ENCODE peak calls at places on chromosomes 16 and 17, in six cellular contexts. One of them, this sample, is unnamed.

GRCh38 chr16:89723279-89724250 is 2.2 kb downstream of the ZNF276 start:
- DNase-seq in transverse colon: peak; percentile 57
- DNase-seq in mucosa of descending colon: peak; percentile 64
- DNase-seq in left ventricle myocardium inferior: peak; percentile 62
- DNase-seq in CD4-positive, alpha-beta T cell: peak; percentile 74
- DNase-seq in AG10803: peak; percentile 29
- DNase-seq in this sample: no peak

GRCh38 chr16:5479925-5480324 is 382.3 kb upstream of the EEF2KMT start:
- DNase-seq in transverse colon: no peak
- DNase-seq in mucosa of descending colon: no peak
- DNase-seq in left ventricle myocardium inferior: no peak
- DNase-seq in CD4-positive, alpha-beta T cell: no peak
- DNase-seq in AG10803: no peak
- DNase-seq in this sample: no peak

GRCh38 chr17:50837286-50837979 is 2.0 kb downstream of the WFIKKN2 start:
- DNase-seq in transverse colon: no peak
- DNase-seq in mucosa of descending colon: no peak
- DNase-seq in left ventricle myocardium inferior: no peak
- DNase-seq in CD4-positive, alpha-beta T cell: no peak
- DNase-seq in AG10803: no peak
- DNase-seq in this sample: no peak

GRCh38 chr17:42146911-42147607 is 7.7 kb downstream of the RAB5C start:
- DNase-seq in transverse colon: no peak
- DNase-seq in mucosa of descending colon: no peak
- DNase-seq in left ventricle myocardium inferior: no peak
- DNase-seq in CD4-positive, alpha-beta T cell: no peak
- DNase-seq in AG10803: no peak
- DNase-seq in this sample: no peak

GRCh38 chr16:50396770-50397525 is 28.2 kb upstream of the BRD7 start:
- DNase-seq in transverse colon: no peak
- DNase-seq in mucosa of descending colon: no peak
- DNase-seq in left ventricle myocardium inferior: no peak
- DNase-seq in CD4-positive, alpha-beta T cell: no peak
- DNase-seq in AG10803: no peak
- DNase-seq in this sample: peak; percentile 96

GRCh38 chr16:67372664-67373063 is 20.6 kb downstream of the TPPP3 start:
- DNase-seq in transverse colon: no peak
- DNase-seq in mucosa of descending colon: no peak
- DNase-seq in left ventricle myocardium inferior: no peak
- DNase-seq in CD4-positive, alpha-beta T cell: no peak
- DNase-seq in AG10803: peak; percentile 36
- DNase-seq in this sample: peak; percentile 30

GRCh38 chr17:33322063-33322462 is 29.0 kb upstream of the ASIC2 start:
- DNase-seq in transverse colon: no peak
- DNase-seq in mucosa of descending colon: no peak
- DNase-seq in left ventricle myocardium inferior: no peak
- DNase-seq in CD4-positive, alpha-beta T cell: no peak
- DNase-seq in AG10803: peak; percentile 13
- DNase-seq in this sample: peak; percentile 0

GRCh38 chr17:32684087-32684828 is 192.7 kb downstream of the MYO1D start:
- DNase-seq in transverse colon: no peak
- DNase-seq in mucosa of descending colon: no peak
- DNase-seq in left ventricle myocardium inferior: no peak
- DNase-seq in CD4-positive, alpha-beta T cell: no peak
- DNase-seq in AG10803: no peak
- DNase-seq in this sample: no peak

GRCh38 chr17:28861393-28862203 is 6.8 kb downstream of the ERAL1 start:
- DNase-seq in transverse colon: peak; percentile 21
- DNase-seq in mucosa of descending colon: no peak
- DNase-seq in left ventricle myocardium inferior: no peak
- DNase-seq in CD4-positive, alpha-beta T cell: no peak
- DNase-seq in AG10803: no peak
- DNase-seq in this sample: no peak

GRCh38 chr17:72334205-72334604 is 213.4 kb downstream of the SOX9 start:
- DNase-seq in transverse colon: no peak
- DNase-seq in mucosa of descending colon: no peak
- DNase-seq in left ventricle myocardium inferior: no peak
- DNase-seq in CD4-positive, alpha-beta T cell: no peak
- DNase-seq in AG10803: peak; percentile 77
- DNase-seq in this sample: no peak

GRCh38 chr17:80395402-80396151 is 19.4 kb upstream of the ENDOV start:
- DNase-seq in transverse colon: no peak
- DNase-seq in mucosa of descending colon: no peak
- DNase-seq in left ventricle myocardium inferior: no peak
- DNase-seq in CD4-positive, alpha-beta T cell: no peak
- DNase-seq in AG10803: no peak
- DNase-seq in this sample: no peak

GRCh38 chr16:19001788-19002187 is 18.1 kb downstream of the TMC7 start:
- DNase-seq in transverse colon: no peak
- DNase-seq in mucosa of descending colon: no peak
- DNase-seq in left ventricle myocardium inferior: no peak
- DNase-seq in CD4-positive, alpha-beta T cell: no peak
- DNase-seq in AG10803: peak; percentile 91
- DNase-seq in this sample: peak; percentile 97

GRCh38 chr16:68232335-68232734 is 3.6 kb downstream of the ESRP2 start:
- DNase-seq in transverse colon: no peak
- DNase-seq in mucosa of descending colon: peak; percentile 62
- DNase-seq in left ventricle myocardium inferior: no peak
- DNase-seq in CD4-positive, alpha-beta T cell: no peak
- DNase-seq in AG10803: no peak
- DNase-seq in this sample: no peak

GRCh38 chr17:50052822-50053653 is 2.9 kb upstream of the ITGA3 start:
- DNase-seq in transverse colon: no peak
- DNase-seq in mucosa of descending colon: no peak
- DNase-seq in left ventricle myocardium inferior: peak; percentile 50
- DNase-seq in CD4-positive, alpha-beta T cell: no peak
- DNase-seq in AG10803: no peak
- DNase-seq in this sample: no peak

GRCh38 chr16:12162586-12162985 is 186.1 kb downstream of the SNX29 start:
- DNase-seq in transverse colon: no peak
- DNase-seq in mucosa of descending colon: no peak
- DNase-seq in left ventricle myocardium inferior: no peak
- DNase-seq in CD4-positive, alpha-beta T cell: no peak
- DNase-seq in AG10803: no peak
- DNase-seq in this sample: no peak

GRCh38 chr16:12163970-12164369 is 187.4 kb downstream of the SNX29 start:
- DNase-seq in transverse colon: no peak
- DNase-seq in mucosa of descending colon: no peak
- DNase-seq in left ventricle myocardium inferior: no peak
- DNase-seq in CD4-positive, alpha-beta T cell: no peak
- DNase-seq in AG10803: no peak
- DNase-seq in this sample: no peak

GRCh38 chr16:12170103-12171025 is 193.8 kb downstream of the SNX29 start:
- DNase-seq in transverse colon: no peak
- DNase-seq in mucosa of descending colon: no peak
- DNase-seq in left ventricle myocardium inferior: no peak
- DNase-seq in CD4-positive, alpha-beta T cell: no peak
- DNase-seq in AG10803: peak; percentile 79
- DNase-seq in this sample: no peak

GRCh38 chr16:12168054-12169018 is 191.8 kb downstream of the SNX29 start:
- DNase-seq in transverse colon: no peak
- DNase-seq in mucosa of descending colon: no peak
- DNase-seq in left ventricle myocardium inferior: no peak
- DNase-seq in CD4-positive, alpha-beta T cell: no peak
- DNase-seq in AG10803: no peak
- DNase-seq in this sample: no peak

GRCh38 chr16:12166271-12166670 is 189.7 kb downstream of the SNX29 start:
- DNase-seq in transverse colon: no peak
- DNase-seq in mucosa of descending colon: no peak
- DNase-seq in left ventricle myocardium inferior: no peak
- DNase-seq in CD4-positive, alpha-beta T cell: no peak
- DNase-seq in AG10803: no peak
- DNase-seq in this sample: no peak
- TF ChIP-seq CTCF in transverse colon: no peak
- TF ChIP-seq CTCF in mucosa of descending colon: no peak
- TF ChIP-seq CTCF in left ventricle myocardium inferior: no peak
- TF ChIP-seq CTCF in CD4-positive, alpha-beta T cell: no peak
- TF ChIP-seq CTCF in AG10803: no peak
- TF ChIP-seq CTCF in this sample: no peak

DNA sequence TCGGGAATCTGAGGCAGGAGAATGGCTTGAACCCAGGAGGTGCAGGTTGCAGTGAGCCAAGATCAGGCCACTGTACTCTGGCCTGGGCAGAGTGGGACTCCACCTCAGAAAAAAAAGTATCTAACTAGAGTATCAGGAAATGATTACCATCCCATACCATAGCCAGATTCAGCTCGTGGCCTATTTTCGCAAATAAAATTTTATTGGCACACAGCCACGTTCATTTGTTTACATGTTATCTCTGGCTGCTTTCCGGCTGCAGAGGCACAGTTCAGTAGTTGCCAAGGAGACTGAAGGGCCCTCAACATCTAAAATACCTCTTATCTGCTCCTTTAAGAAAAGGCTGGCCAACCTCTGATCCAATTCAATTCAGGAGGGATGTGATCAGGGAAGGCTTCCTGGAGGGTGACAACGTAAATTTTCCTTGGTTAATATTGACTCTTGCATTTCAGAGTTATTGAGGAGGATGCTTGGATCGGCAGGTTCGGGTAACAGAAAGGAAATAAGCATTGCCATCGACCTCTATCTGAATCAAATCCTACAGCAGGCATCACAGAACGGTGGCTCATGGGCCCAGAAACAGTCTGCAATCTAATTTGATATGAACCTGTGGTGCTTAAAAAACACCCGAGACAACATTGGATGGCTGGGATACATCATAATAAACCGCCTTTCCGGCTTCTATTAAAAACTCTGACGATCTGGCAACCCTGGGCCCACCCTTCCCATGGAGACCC is 73.8 kb downstream of the XYLT1 start:
- DNase-seq in transverse colon: peak; percentile 67
- DNase-seq in mucosa of descending colon: peak; percentile 61
- DNase-seq in left ventricle myocardium inferior: no peak
- DNase-seq in CD4-positive, alpha-beta T cell: peak; percentile 26
- DNase-seq in AG10803: peak; percentile 35
- DNase-seq in this sample: peak; percentile 6
- TF ChIP-seq CTCF in transverse colon: no peak
- TF ChIP-seq CTCF in mucosa of descending colon: no peak
- TF ChIP-seq CTCF in left ventricle myocardium inferior: no peak
- TF ChIP-seq CTCF in CD4-positive, alpha-beta T cell: no peak
- TF ChIP-seq CTCF in AG10803: no peak
- TF ChIP-seq CTCF in this sample: no peak

DNA sequence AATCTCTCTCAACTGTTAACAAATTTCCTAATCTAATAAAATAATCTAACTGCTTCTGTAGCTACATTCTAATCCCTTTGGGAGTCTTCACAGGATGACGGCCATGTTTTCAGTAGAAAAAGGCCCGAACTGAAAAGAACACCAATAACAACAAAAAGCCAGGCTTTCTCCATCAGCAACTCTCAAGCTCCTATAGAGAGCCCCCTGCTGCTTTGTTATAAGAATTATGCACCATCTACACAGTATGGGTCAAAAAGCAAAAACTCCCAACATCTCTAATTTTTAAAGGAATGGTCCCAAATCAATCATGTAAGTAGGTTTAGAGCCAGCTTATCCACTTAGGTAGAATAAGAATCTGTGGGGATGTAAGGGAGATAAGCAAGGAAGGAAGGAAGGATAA is 163.6 kb upstream of the C17orf78 start:
- DNase-seq in transverse colon: no peak
- DNase-seq in mucosa of descending colon: no peak
- DNase-seq in left ventricle myocardium inferior: no peak
- DNase-seq in CD4-positive, alpha-beta T cell: no peak
- DNase-seq in AG10803: no peak
- DNase-seq in this sample: no peak
- TF ChIP-seq CTCF in transverse colon: no peak
- TF ChIP-seq CTCF in mucosa of descending colon: no peak
- TF ChIP-seq CTCF in left ventricle myocardium inferior: no peak
- TF ChIP-seq CTCF in CD4-positive, alpha-beta T cell: no peak
- TF ChIP-seq CTCF in AG10803: peak; percentile 23
- TF ChIP-seq CTCF in this sample: no peak

GRCh38 chr16:75108792-75109731 is 7.5 kb downstream of the LDHD start:
- DNase-seq in transverse colon: peak; percentile 83
- DNase-seq in mucosa of descending colon: peak; percentile 76
- DNase-seq in left ventricle myocardium inferior: peak; percentile 82
- DNase-seq in CD4-positive, alpha-beta T cell: peak; percentile 69
- DNase-seq in AG10803: peak; percentile 88
- DNase-seq in this sample: peak; percentile 99

GRCh38 chr16:75109732-75110243 is 6.8 kb downstream of the LDHD start:
- DNase-seq in transverse colon: peak; percentile 80
- DNase-seq in mucosa of descending colon: peak; percentile 85
- DNase-seq in left ventricle myocardium inferior: peak; percentile 78
- DNase-seq in CD4-positive, alpha-beta T cell: no peak
- DNase-seq in AG10803: no peak
- DNase-seq in this sample: peak; percentile 29

GRCh38 chr16:75112281-75113045 is 4.1 kb downstream of the LDHD start:
- DNase-seq in transverse colon: no peak
- DNase-seq in mucosa of descending colon: peak; percentile 39
- DNase-seq in left ventricle myocardium inferior: no peak
- DNase-seq in CD4-positive, alpha-beta T cell: no peak
- DNase-seq in AG10803: no peak
- DNase-seq in this sample: no peak

GRCh38 chr16:75111514-75112280 is 4.9 kb downstream of the LDHD start:
- DNase-seq in transverse colon: no peak
- DNase-seq in mucosa of descending colon: no peak
- DNase-seq in left ventricle myocardium inferior: no peak
- DNase-seq in CD4-positive, alpha-beta T cell: no peak
- DNase-seq in AG10803: no peak
- DNase-seq in this sample: no peak

GRCh38 chr16:75110637-75111513 is 5.7 kb downstream of the LDHD start:
- DNase-seq in transverse colon: peak; percentile 94
- DNase-seq in mucosa of descending colon: peak; percentile 93
- DNase-seq in left ventricle myocardium inferior: peak; percentile 88
- DNase-seq in CD4-positive, alpha-beta T cell: peak; percentile 70
- DNase-seq in AG10803: peak; percentile 85
- DNase-seq in this sample: peak; percentile 92
- TF ChIP-seq CTCF in transverse colon: peak; percentile 89
- TF ChIP-seq CTCF in mucosa of descending colon: peak; percentile 88
- TF ChIP-seq CTCF in left ventricle myocardium inferior: peak; percentile 94
- TF ChIP-seq CTCF in CD4-positive, alpha-beta T cell: peak; percentile 91
- TF ChIP-seq CTCF in AG10803: peak; percentile 81
- TF ChIP-seq CTCF in this sample: peak; percentile 88

GRCh38 chr17:56593741-56594527 is 435 bp downstream of the NOG start:
- DNase-seq in transverse colon: peak; percentile 16
- DNase-seq in mucosa of descending colon: peak; percentile 55
- DNase-seq in left ventricle myocardium inferior: peak; percentile 59
- DNase-seq in CD4-positive, alpha-beta T cell: peak; percentile 20
- DNase-seq in AG10803: peak; percentile 78
- DNase-seq in this sample: peak; percentile 68
- TF ChIP-seq CTCF in transverse colon: no peak
- TF ChIP-seq CTCF in mucosa of descending colon: no peak
- TF ChIP-seq CTCF in left ventricle myocardium inferior: peak; percentile 10
- TF ChIP-seq CTCF in CD4-positive, alpha-beta T cell: no peak
- TF ChIP-seq CTCF in AG10803: no peak
- TF ChIP-seq CTCF in this sample: no peak

DNA sequence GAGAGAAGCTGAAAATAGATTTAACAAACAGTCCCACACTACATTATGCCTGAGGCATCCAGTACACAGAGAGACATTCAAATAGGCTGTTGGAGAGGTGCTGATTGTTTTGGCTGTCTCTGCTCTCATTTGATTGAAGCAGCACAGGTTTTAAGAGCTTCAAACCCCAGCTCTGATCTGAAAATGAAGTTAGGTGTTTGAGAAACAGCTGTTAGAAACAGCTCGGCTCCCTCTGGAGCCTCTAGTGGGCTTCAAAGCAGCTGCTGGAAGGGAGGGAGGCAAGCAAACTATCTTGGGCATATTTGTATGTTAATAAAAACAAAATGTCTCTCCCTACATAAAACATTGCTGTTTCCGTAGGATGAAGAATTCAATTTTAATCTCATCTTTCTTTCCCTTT is 607.3 kb upstream of the GOT2 start:
- DNase-seq in transverse colon: no peak
- DNase-seq in mucosa of descending colon: no peak
- DNase-seq in left ventricle myocardium inferior: no peak
- DNase-seq in CD4-positive, alpha-beta T cell: no peak
- DNase-seq in AG10803: no peak
- DNase-seq in this sample: no peak
- TF ChIP-seq CTCF in transverse colon: no peak
- TF ChIP-seq CTCF in mucosa of descending colon: no peak
- TF ChIP-seq CTCF in left ventricle myocardium inferior: no peak
- TF ChIP-seq CTCF in CD4-positive, alpha-beta T cell: no peak
- TF ChIP-seq CTCF in AG10803: no peak
- TF ChIP-seq CTCF in this sample: no peak

This sample was measured in MCF 10A.